ENCODE peak calls at places on chromosomes 12 and 14, in five cellular contexts. F is Peyer's patch; G is CD4-positive, alpha-beta T cell; B is sigmoid colon; A is AG04450. U is an unnamed sample.

GRCh38 chr12:23927907-23928306 is 21.6 kb downstream of the SOX5 start:
- DNase-seq in G (no peak), A (no peak), B (no peak), F (no peak), U (no peak)

GRCh38 chr12:79732647-79733046 is 41.9 kb upstream of the PAWR start:
- DNase-seq in G (no peak), F (no peak), B (no peak), A (no peak), U (no peak)

GRCh38 chr14:37573355-37573754 is 21.7 kb downstream of the FOXA1 start:
- DNase-seq in B (no peak), G (no peak), A (no peak), F (no peak), U (no peak)

GRCh38 chr12:131850856-131851559 is 22.8 kb downstream of the MMP17 start:
- DNase-seq in A (no peak), F (peak; percentile 67), G (no peak), B (no peak), U (no peak)

GRCh38 chr12:43362910-43363694 is 188.9 kb downstream of the ADAMTS20 start:
- DNase-seq in F (no peak), B (no peak), A (no peak), G (no peak), U (no peak)

GRCh38 chr12:45409966-45410365 is 194.1 kb downstream of the ANO6 start:
- DNase-seq in A (peak; percentile 66), B (no peak), F (no peak), G (no peak), U (no peak)

GRCh38 chr12:121494093-121494787 is 86.6 kb downstream of the KDM2B start:
- DNase-seq in F (peak; percentile 58), G (peak; percentile 61), B (no peak), A (peak; percentile 8), U (no peak)

GRCh38 chr12:113945174-113946173 is 20.7 kb downstream of the RBM19 start:
- DNase-seq in B (no peak), G (no peak), A (no peak), F (no peak), U (no peak)

GRCh38 chr12:113214938-113215400 is 6.3 kb upstream of the TPCN1 start:
- DNase-seq in F (no peak), G (no peak), B (peak; percentile 91), A (peak; percentile 81), U (no peak)

GRCh38 chr12:39723831-39724230 is 104.2 kb upstream of the ABCD2 start:
- DNase-seq in F (no peak), G (no peak), B (no peak), A (no peak), U (no peak)

GRCh38 chr12:132397152-132397933 is 68.0 kb upstream of the GALNT9 start:
- DNase-seq in A (no peak), F (no peak), B (peak; percentile 33), G (no peak), U (no peak)

GRCh38 chr12:45433441-45433868 is 217.6 kb downstream of the ANO6 start:
- DNase-seq in A (no peak), F (no peak), G (no peak), B (no peak), U (no peak)

GRCh38 chr14:57725399-57726077 is 140.4 kb downstream of the SLC35F4 start:
- DNase-seq in B (no peak), F (no peak), A (no peak), G (no peak), U (no peak)

GRCh38 chr14:23017091-23017490 is 7.1 kb upstream of the C14orf93 start:
- DNase-seq in A (no peak), F (no peak), B (no peak), G (no peak), U (no peak)

GRCh38 chr12:131116437-131117117 is 162.9 kb downstream of the ADGRD1 start:
- DNase-seq in A (no peak), G (no peak), F (peak; percentile 36), B (peak; percentile 73), U (no peak)

GRCh38 chr14:29222671-29223268 is 456.2 kb downstream of the FOXG1 start:
- DNase-seq in F (no peak), G (no peak), A (peak; percentile 41), B (no peak), U (no peak)
- TF ChIP-seq CTCF in F (no peak), G (no peak), A (peak; percentile 88), B (no peak), U (peak; percentile 88)

DNA sequence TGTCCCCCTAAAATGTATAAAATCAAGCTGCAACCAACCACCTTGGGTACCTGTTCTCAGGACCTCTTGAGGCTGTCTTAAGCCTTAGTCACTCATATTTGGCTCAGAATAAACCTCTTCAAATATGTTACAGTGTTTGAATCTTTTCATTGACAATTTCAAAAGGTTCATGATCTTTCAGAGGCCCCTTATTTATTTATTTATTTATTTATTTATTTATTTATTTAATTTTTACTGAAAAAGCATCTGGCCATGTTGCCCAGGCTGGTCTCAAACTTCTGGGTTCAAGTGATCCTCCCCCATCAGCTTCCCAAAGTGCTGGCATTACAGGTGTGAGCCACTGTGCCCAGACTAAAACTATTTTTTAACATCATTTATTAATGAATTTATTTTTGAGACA is 8.2 kb upstream of the NUDT4 start:
- DNase-seq in G (no peak), F (no peak), A (no peak), B (no peak), U (no peak)
- TF ChIP-seq CTCF in G (no peak), F (no peak), A (no peak), B (no peak), U (no peak)

GRCh38 chr12:106956048-106956935 is 585 bp downstream of the TMEM263 start:
- DNase-seq in F (peak; percentile 77), A (peak; percentile 77), G (peak; percentile 43), B (peak; percentile 88), U (peak; percentile 25)
- TF ChIP-seq CTCF in F (peak; percentile 20), A (no peak), G (no peak), B (no peak), U (no peak)

GRCh38 chr12:125683748-125684381 is 618.6 kb downstream of the AACS start:
- DNase-seq in F (no peak), G (no peak), B (no peak), A (no peak), U (no peak)
- TF ChIP-seq CTCF in F (no peak), G (no peak), B (no peak), A (no peak), U (peak; percentile 47)

GRCh38 chr14:63443361-63443760 is 99.8 kb downstream of the PPP2R5E start:
- DNase-seq in A (no peak), G (no peak), B (no peak), F (no peak), U (no peak)

GRCh38 chr14:63436286-63437098 is 106.7 kb downstream of the PPP2R5E start:
- DNase-seq in A (no peak), B (no peak), F (no peak), G (no peak), U (no peak)

GRCh38 chr14:63435838-63436237 is 107.3 kb downstream of the PPP2R5E start:
- DNase-seq in B (peak; percentile 94), G (no peak), A (peak; percentile 76), F (no peak), U (no peak)

GRCh38 chr14:63435204-63435603 is 108.0 kb downstream of the PPP2R5E start:
- DNase-seq in F (no peak), G (no peak), B (no peak), A (no peak), U (no peak)

GRCh38 chr14:63438065-63438757 is 105.0 kb downstream of the PPP2R5E start:
- DNase-seq in F (no peak), B (peak; percentile 85), G (no peak), A (peak; percentile 73), U (no peak)
- TF ChIP-seq CTCF in F (no peak), B (no peak), G (no peak), A (peak; percentile 26), U (peak; percentile 17)

GRCh38 chr12:129901256-129901655 is 2.6 kb downstream of the TMEM132D start:
- DNase-seq in A (no peak), F (no peak), G (no peak), B (no peak), U (no peak)

GRCh38 chr12:129902371-129903091 is 1.3 kb downstream of the TMEM132D start:
- DNase-seq in A (no peak), G (no peak), B (no peak), F (no peak), U (no peak)

GRCh38 chr12:129900306-129900705 is 3.5 kb downstream of the TMEM132D start:
- DNase-seq in G (no peak), F (no peak), B (no peak), A (no peak), U (no peak)

GRCh38 chr12:129903092-129903945 is 506 bp downstream of the TMEM132D start:
- DNase-seq in B (no peak), A (no peak), G (no peak), F (no peak), U (no peak)

DNA sequence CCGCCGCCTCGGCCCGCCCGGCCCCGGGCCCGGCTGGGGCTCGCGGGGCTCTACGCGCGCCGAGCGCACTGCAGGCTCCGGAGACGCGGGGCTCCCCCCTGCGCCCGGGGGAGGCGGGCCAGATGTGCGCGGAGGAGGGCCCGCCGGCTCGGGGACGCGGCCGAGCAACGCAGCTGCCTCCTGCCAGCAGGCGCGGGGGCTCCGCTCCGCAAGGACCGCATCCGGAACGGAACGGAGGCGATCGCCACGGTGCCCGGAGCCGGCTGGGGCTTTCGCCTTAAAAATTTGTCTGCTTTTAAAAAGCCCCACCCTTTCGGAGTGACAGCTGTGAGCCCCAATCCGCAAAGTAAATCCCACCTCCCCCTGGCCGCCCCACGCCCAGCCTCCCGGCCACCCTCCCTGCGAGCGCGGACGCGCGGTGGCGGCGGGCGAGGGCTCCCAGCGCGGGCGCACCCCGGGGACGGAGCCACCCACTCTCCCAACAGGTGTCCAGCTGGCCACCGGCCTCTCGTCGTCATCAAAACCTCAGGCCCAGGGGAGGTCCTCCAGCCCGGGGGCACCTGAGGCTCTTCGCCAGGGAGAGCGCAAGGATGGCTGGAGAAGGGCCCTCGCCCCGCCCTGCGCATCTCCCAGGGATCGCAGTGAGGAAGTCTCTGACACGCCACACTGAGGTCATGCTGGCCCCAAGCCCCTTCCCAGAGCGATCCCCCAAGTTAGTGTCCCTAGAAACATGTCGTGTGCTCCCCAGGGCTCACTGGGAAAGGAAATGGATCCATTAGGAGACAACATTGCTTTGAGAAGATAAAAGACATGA is at the start of gene TMEM132D:
- DNase-seq in F (no peak), A (no peak), B (no peak), G (no peak), U (no peak)
- TF ChIP-seq CTCF in F (no peak), A (no peak), B (no peak), G (no peak), U (no peak)

U was measured in D721Med.